ENCODE peak calls at places on chromosomes 1 and 21, in six cellular contexts. O, U, Z, J, K and T are unnamed samples.

GRCh38 chr1:110557481-110557880 is 38.5 kb upstream of the KCNA10 start:
- DNase-seq in O (no peak), J (no peak), Z (no peak), U (no peak), K (no peak), T (no peak)

GRCh38 chr1:38375035-38375434 is 328.4 kb upstream of the POU3F1 start:
- DNase-seq in K (no peak), Z (no peak), J (no peak), U (no peak), O (no peak), T (no peak)

GRCh38 chr1:39150779-39151178 is 53.7 kb upstream of the MACF1 start:
- DNase-seq in K (no peak), J (no peak), U (no peak), Z (no peak), O (no peak), T (no peak)

GRCh38 chr1:202238914-202239313 is 45.3 kb downstream of the LGR6 start:
- DNase-seq in Z (no peak), U (no peak), O (no peak), K (no peak), J (no peak), T (no peak)

GRCh38 chr1:112263464-112263863 is 132.6 kb upstream of the CTTNBP2NL start:
- DNase-seq in J (no peak), Z (no peak), K (peak), O (peak), U (no peak), T (no peak)

GRCh38 chr1:18458751-18459133 is 22.0 kb upstream of the KLHDC7A start:
- DNase-seq in Z (no peak), U (no peak), O (no peak), J (no peak), K (no peak), T (no peak)

GRCh38 chr1:178168535-178168934 is 74.6 kb downstream of the RASAL2 start:
- DNase-seq in J (peak), K (peak), O (peak), Z (peak), U (no peak), T (no peak)

GRCh38 chr1:237042892-237043576 is 1.1 kb downstream of the RYR2 start:
- DNase-seq in Z (no peak), K (no peak), J (peak), O (no peak), U (peak), T (no peak)

GRCh38 chr1:22470227-22470626 is 18.6 kb downstream of the ZBTB40 start:
- DNase-seq in K (no peak), J (no peak), Z (no peak), U (no peak), O (no peak), T (no peak)

GRCh38 chr1:113758631-113759340 is 500 bp downstream of the PHTF1 start:
- DNase-seq in K (peak), U (peak), Z (no peak), O (no peak), J (peak), T (peak)

GRCh38 chr21:31336739-31337040 is 7.4 kb downstream of the TIAM1 start:
- DNase-seq in J (no peak), U (no peak), K (no peak), Z (no peak), O (no peak), T (no peak)

GRCh38 chr1:78004719-78005346 is at the start of gene DNAJB4:
- DNase-seq in U (peak), Z (peak), K (peak), O (peak), J (peak), T (peak)

GRCh38 chr1:68975534-68975933 is 478.7 kb upstream of the DEPDC1 start:
- DNase-seq in Z (no peak), J (no peak), K (no peak), U (no peak), O (no peak), T (no peak)

GRCh38 chr21:44425895-44426662 is 29.2 kb upstream of the LRRC3 start:
- DNase-seq in J (no peak), K (no peak), Z (no peak), O (no peak), U (no peak), T (no peak)

GRCh38 chr1:245131026-245131393 is 23.8 kb upstream of the KIF26B start:
- DNase-seq in J (no peak), K (no peak), O (no peak), Z (no peak), U (no peak), T (no peak)

GRCh38 chr1:114024049-114024448 is 44.8 kb downstream of the OLFML3 start:
- DNase-seq in U (no peak), K (no peak), O (peak), Z (no peak), J (no peak), T (no peak)

GRCh38 chr21:20040768-20041167 is 957.4 kb upstream of the NCAM2 start:
- DNase-seq in Z (no peak), K (no peak), J (peak), U (no peak), O (no peak), T (no peak)

GRCh38 chr1:86758570-86758969 is 54.2 kb downstream of the SH3GLB1 start:
- DNase-seq in O (no peak), U (no peak), K (no peak), J (no peak), Z (no peak), T (no peak)

GRCh38 chr1:103461171-103462105 is 64.1 kb upstream of the RNPC3 start:
- DNase-seq in K (peak), U (no peak), J (peak), Z (no peak), O (no peak), T (no peak)

GRCh38 chr21:44294391-44295162 is 5.3 kb upstream of the PFKL start:
- DNase-seq in K (peak), J (no peak), U (no peak), Z (no peak), O (peak), T (no peak)

GRCh38 chr1:210598135-210598652 is 269.5 kb downstream of the HHAT start:
- DNase-seq in U (no peak), K (peak), Z (peak), O (peak), J (no peak), T (no peak)

GRCh38 chr1:24191860-24192259 is 4.8 kb upstream of the IFNLR1 start:
- DNase-seq in Z (no peak), K (peak), J (no peak), O (peak), U (no peak), T (no peak)

GRCh38 chr1:203325418-203326091 is 20.2 kb downstream of the BTG2 start:
- DNase-seq in U (peak), O (no peak), Z (no peak), J (no peak), K (no peak), T (no peak)

GRCh38 chr1:223845810-223846667 is at the start of gene TP53BP2:
- DNase-seq in Z (peak), K (peak), O (peak), U (peak), J (peak), T (peak)

GRCh38 chr1:3903141-3904005 is 3.3 kb upstream of the C1orf174 start:
- DNase-seq in K (no peak), O (no peak), U (no peak), J (no peak), Z (no peak), T (no peak)

GRCh38 chr1:223244366-223245103 is 101.5 kb upstream of the TLR5 start:
- DNase-seq in K (peak), Z (no peak), O (no peak), J (no peak), U (no peak), T (no peak)

GRCh38 chr1:247077234-247077633 is 1.4 kb downstream of the ZNF670 start:
- DNase-seq in U (no peak), K (peak), J (no peak), O (no peak), Z (no peak), T (no peak)

GRCh38 chr1:89842547-89843278 is 21.9 kb downstream of the LRRC8D start:
- DNase-seq in Z (no peak), K (no peak), O (peak), J (no peak), U (no peak), T (peak)

DNA sequence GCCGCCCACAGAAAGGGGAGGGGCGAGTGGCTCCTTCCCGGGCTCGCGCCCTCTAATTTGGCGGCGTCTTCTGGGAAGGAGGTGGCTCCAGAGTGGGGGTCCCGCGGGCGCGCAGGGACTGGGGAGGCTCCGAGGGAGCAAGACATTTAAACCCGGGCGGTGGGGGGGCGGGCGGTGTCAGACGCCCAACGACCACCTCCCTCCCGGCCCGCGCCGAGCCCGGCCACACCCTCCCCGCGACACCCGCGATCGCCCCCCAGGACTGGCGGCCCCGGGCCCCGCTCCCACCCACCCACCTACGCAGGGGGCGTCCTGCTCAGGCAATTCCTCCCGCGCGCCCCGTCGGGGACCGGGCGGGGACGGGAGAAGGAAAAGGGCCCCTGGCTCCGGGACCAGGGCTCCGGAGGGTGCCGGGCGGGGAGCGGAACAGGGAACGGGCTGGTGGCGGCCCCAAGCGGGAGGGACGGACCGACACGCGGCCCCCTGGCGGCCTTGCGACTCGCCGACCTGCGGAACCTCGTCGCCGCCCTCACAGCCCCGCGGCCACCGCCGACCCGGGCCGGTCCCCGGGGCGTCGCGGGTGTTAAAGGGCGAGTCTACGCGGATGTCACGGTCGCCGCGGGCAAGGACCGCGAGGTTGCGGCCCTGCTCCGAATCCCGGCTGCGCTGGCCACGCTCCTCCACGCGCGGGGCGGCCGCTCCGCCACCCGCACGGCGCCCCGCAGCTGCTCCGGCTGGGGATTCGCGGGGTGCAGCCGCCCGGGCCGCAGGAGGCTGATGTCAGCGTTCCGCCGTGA is 94.0 kb upstream of the FMN2 start:
- DNase-seq in O (no peak), K (no peak), U (peak), J (peak), Z (no peak), T (no peak)
- TF ChIP-seq CTCF in O (peak), K (no peak), U (peak), J (peak), Z (peak), T (no peak)

DNA sequence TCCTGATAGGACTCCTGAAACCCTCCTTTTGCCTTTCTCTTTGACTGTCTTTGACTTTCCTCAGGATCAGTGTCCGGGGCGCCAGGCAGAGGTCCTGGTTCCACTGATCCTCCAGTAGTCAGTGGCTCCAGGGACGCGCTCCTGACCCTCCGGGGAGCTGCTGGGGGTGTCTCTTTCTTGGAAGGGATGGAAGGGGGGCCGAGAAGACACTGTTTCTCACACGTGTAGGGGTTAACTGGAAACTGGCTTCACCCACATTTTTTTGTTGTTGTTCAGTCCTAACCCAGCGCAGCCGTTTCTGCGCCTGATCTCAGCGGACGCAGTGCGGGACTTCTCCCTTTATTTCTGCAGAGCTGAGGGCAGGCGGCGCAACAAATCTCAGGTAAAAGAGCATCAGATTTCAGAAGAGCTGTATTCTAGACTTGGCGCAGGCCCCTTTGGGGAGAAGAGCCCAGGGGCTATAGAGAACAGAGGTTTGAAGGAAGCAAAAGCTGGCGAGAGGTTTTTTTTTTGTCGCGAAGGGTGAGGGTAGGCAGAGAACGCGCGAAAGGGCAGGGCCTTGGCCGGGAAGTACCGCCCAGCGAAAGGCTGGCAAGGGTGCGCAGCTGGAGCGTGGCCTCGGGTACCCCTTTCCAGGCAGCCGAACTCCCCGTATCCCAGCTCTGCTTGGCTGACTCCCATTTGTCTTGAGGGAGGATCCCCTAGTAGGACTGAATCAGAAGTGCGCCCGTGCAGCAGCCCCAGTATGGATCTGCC is 4.3 kb upstream of the LHX9 start:
- DNase-seq in J (no peak), K (no peak), Z (no peak), O (no peak), U (no peak), T (no peak)
- H3K4me3 ChIP-seq in J (no peak), K (no peak), Z (no peak), O (no peak), U (peak), T (no peak)

GRCh38 chr1:83905315-83905907 is 93.5 kb downstream of the TTLL7 start:
- DNase-seq in U (no peak), K (peak), J (peak), O (peak), Z (no peak), T (no peak)
- TF ChIP-seq CTCF in U (peak), K (peak), J (peak), O (peak), Z (peak), T (peak)

GRCh38 chr1:119732465-119733168 is 20.9 kb downstream of the PHGDH start:
- DNase-seq in K (no peak), U (no peak), J (no peak), O (no peak), Z (no peak), T (no peak)

GRCh38 chr1:119736649-119737039 is 24.9 kb downstream of the PHGDH start:
- DNase-seq in J (no peak), O (no peak), U (no peak), Z (no peak), K (no peak), T (no peak)

GRCh38 chr1:119737040-119737682 is 25.4 kb downstream of the PHGDH start:
- DNase-seq in Z (no peak), U (no peak), O (no peak), K (no peak), J (peak), T (no peak)

GRCh38 chr1:119733754-119734153 is 22.0 kb downstream of the PHGDH start:
- DNase-seq in U (no peak), J (no peak), K (no peak), Z (no peak), O (no peak), T (no peak)

DNA sequence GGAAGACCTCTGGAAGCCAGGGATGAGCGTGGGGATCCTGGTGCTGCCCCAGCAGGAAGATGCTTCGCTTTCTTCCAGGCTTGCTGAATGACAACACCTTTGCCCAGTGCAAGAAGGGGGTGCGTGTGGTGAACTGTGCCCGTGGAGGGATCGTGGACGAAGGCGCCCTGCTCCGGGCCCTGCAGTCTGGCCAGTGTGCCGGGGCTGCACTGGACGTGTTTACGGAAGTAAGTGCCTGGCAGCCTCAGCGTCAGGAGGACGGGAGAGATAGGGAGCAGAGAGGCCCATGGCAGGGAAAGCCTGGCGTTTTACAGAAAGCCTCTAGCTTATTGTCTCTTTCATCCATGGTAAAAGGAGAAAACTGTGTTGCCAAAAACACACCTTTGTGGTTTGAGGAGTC is 23.5 kb downstream of the PHGDH start:
- DNase-seq in Z (no peak), K (no peak), O (no peak), U (no peak), J (no peak), T (no peak)
- H3K4me3 ChIP-seq in Z (no peak), K (no peak), O (no peak), U (no peak), J (no peak), T (no peak)

DNA sequence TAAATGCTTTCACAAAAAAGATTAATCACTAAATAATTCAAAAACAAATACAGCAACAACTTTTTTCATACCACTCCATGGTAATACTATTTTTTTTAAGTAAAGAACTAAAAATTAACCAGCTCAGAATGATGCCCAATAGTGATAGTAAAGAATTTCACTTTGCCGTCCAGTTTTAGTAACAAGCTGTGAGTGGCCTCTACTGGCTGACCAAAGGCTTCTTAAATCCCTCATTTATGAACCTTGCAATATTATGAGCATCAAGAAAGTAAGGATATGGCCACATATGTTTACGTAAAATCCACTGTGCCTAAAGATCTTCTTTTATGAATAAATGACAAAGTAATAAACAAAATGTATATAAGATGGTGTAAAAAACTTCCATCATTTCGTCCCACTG is 108.6 kb downstream of the GPATCH2 start:
- DNase-seq in K (no peak), Z (no peak), U (no peak), O (no peak), J (peak), T (no peak)
- TF ChIP-seq CTCF in K (no peak), Z (no peak), U (peak), O (no peak), J (no peak), T (no peak)

DNA sequence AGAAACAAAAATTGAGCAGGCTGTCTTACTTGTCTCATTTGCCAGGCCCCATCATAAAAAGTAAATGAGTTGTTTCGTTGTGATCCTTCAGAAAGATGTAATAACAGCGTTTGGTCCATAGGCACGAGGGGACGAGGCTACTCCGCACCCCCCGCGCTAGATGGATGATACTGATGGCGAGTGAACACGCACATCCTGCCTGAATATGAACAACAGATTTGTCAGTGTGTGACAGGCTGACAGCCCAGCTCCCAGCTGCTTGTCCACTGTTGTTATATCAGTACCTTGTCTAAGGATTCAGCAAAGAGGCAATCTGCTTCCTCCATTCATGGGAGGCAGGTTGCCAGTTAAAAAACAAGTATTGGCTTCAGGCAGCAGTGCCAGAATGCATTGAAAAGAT is 223.5 kb downstream of the GPATCH2 start:
- DNase-seq in U (peak), K (peak), Z (no peak), J (no peak), O (no peak), T (no peak)
- H3K4me3 ChIP-seq in U (no peak), K (no peak), Z (peak), J (no peak), O (no peak), T (no peak)